ENCODE peak calls at places on chromosome 7, in ten cellular contexts. G, L, K, R, D, Q, O, A, H and C are unnamed samples.

GRCh38 chr7:2863461-2864066 is 19.5 kb upstream of the GNA12 start:
- DNase-seq in G (peak; percentile 98), L (peak; percentile 97), K (peak; percentile 97), R (no peak), D (peak; percentile 89), Q (peak; percentile 94), O (no peak), A (peak; percentile 97), H (peak; percentile 63), C (peak; percentile 77)

GRCh38 chr7:123259759-123260158 is 60.0 kb upstream of the SLC13A1 start:
- DNase-seq in G (no peak), L (no peak), K (no peak), R (no peak), D (no peak), Q (no peak), O (no peak), A (no peak), H (no peak), C (no peak)

GRCh38 chr7:92763636-92764423 is 72.5 kb downstream of the CDK6 start:
- DNase-seq in G (peak; percentile 91), L (peak; percentile 78), K (peak; percentile 81), R (peak; percentile 74), D (peak; percentile 63), Q (peak; percentile 27), O (peak; percentile 64), A (peak; percentile 89), H (peak; percentile 84), C (peak; percentile 84)

GRCh38 chr7:138549082-138549481 is 89.0 kb downstream of the TRIM24 start:
- DNase-seq in G (no peak), L (no peak), K (no peak), R (no peak), D (no peak), Q (peak; percentile 81), O (no peak), A (no peak), H (no peak), C (no peak)

GRCh38 chr7:106599343-106599698 is 61.6 kb downstream of the CCDC71L start:
- DNase-seq in G (no peak), L (no peak), K (no peak), R (no peak), D (no peak), Q (no peak), O (no peak), A (no peak), H (no peak), C (peak; percentile 39)

GRCh38 chr7:102431617-102432298 is 1.6 kb upstream of the ORAI2 start:
- DNase-seq in G (no peak), L (no peak), K (no peak), R (no peak), D (peak; percentile 29), Q (no peak), O (no peak), A (no peak), H (peak; percentile 41), C (peak; percentile 33)

GRCh38 chr7:124152859-124153692 is 120.2 kb upstream of the TMEM229A start:
- DNase-seq in G (peak; percentile 29), L (peak; percentile 24), K (peak; percentile 66), R (peak; percentile 33), D (peak; percentile 27), Q (peak; percentile 87), O (peak; percentile 30), A (peak; percentile 23), H (peak; percentile 61), C (no peak)

GRCh38 chr7:43646603-43647313 is 63.9 kb downstream of the STK17A start:
- DNase-seq in G (peak; percentile 70), L (peak; percentile 90), K (peak; percentile 60), R (no peak), D (no peak), Q (no peak), O (no peak), A (peak; percentile 59), H (no peak), C (no peak)

GRCh38 chr7:81743201-81743600 is 26.6 kb downstream of the HGF start:
- DNase-seq in G (no peak), L (no peak), K (no peak), R (no peak), D (no peak), Q (no peak), O (no peak), A (no peak), H (no peak), C (no peak)

GRCh38 chr7:37211097-37211496 is 237.6 kb downstream of the ELMO1 start:
- DNase-seq in G (peak; percentile 72), L (peak; percentile 57), K (peak; percentile 37), R (no peak), D (no peak), Q (no peak), O (no peak), A (peak; percentile 68), H (no peak), C (no peak)

GRCh38 chr7:114081606-114082425 is 163.0 kb upstream of the PPP1R3A start:
- DNase-seq in G (peak; percentile 57), L (peak; percentile 71), K (peak; percentile 70), R (no peak), D (peak; percentile 16), Q (peak; percentile 80), O (peak; percentile 47), A (peak; percentile 44), H (no peak), C (peak; percentile 74)

DNA sequence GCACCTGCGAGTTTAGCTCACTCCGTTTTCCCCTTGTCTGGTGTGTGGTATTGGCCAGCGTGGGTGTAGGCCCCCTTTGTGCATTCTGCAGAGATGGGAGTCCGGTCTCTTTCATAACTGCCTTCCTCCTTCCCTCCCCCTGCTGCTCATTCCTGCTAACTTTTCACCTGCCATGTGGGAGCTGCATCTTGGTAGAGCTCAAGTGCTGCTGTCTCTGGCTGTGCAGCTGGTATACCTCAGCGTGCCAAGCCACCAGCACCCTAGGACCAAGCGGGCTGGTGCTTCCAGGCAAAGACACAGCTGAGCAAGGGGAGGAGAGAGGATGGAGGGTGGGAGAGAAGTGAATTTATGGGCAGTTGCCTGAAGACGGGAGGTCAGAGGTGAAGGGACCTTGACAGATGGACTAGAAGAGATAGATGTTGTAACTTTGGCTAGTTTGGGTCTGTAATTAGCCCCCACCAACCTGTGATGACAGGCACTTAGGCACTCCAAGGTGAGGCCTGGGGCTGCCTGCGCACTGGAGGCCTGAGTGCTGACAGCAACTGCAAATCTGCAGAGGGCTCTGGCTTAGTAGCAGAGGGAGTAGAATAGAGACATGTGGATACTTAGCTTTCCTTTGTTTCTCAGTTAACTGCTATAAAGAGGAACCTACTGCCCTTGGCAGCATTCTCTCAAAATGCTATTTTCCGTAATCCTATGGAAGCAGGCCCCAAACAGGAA is 148.8 kb upstream of the AGK start:
- DNase-seq in G (no peak), L (no peak), K (no peak), R (no peak), D (no peak), Q (no peak), O (no peak), A (no peak), H (no peak), C (no peak)
- H3K9ac ChIP-seq in G (no peak overlapping the region), L (no peak overlapping the region), K (no peak overlapping the region), R (no peak overlapping the region), D (no peak overlapping the region), Q (no peak overlapping the region), O (no peak overlapping the region), A (no peak overlapping the region), H (no peak overlapping the region), C (no peak overlapping the region)

GRCh38 chr7:158856883-158857668 is 718 bp downstream of the DYNC2I1 start:
- DNase-seq in G (no peak), L (no peak), K (no peak), R (no peak), D (no peak), Q (peak; percentile 19), O (no peak), A (no peak), H (no peak), C (peak; percentile 21)
- H3K9ac ChIP-seq in G (peak overlapping the region; percentile 76), L (peak overlapping the region; percentile 82), K (peak overlapping the region; percentile 29), R (peak overlapping the region; percentile 65), D (peak overlapping the region; percentile 76), Q (peak overlapping the region; percentile 66), O (peak overlapping the region; percentile 22), A (peak overlapping the region; percentile 82), H (no peak overlapping the region), C (peak overlapping the region; percentile 67)

DNA sequence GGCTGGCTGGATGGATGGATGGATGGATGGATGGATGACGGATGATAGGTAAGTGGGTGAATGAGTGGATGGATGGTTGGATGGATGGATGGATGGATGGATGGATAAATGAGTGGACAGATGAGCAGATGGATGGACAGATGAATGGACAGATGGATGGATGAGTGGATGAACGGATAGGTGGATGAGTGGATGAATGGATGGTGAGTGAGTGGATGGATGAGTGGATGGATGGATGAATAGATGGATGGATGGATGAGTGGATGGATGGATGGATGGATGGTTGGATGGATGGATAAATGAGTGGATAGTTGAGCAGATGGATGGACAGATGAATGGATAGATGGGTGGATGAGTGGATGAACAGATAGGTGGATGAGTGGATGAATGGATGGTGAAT is 340.7 kb upstream of the AUTS2 start:
- DNase-seq in G (no peak), L (no peak), K (no peak), R (no peak), D (no peak), Q (no peak), O (no peak), A (no peak), H (no peak), C (no peak)
- H3K9ac ChIP-seq in G (no peak overlapping the region), L (no peak overlapping the region), K (no peak overlapping the region), R (no peak overlapping the region), D (no peak overlapping the region), Q (no peak overlapping the region), O (no peak overlapping the region), A (no peak overlapping the region), H (no peak overlapping the region), C (no peak overlapping the region)

GRCh38 chr7:111864291-111864976 is 302.1 kb upstream of the IMMP2L start:
- DNase-seq in G (peak; percentile 25), L (no peak), K (peak; percentile 62), R (no peak), D (no peak), Q (no peak), O (no peak), A (peak; percentile 16), H (no peak), C (no peak)

GRCh38 chr7:111855842-111856227 is 293.5 kb upstream of the IMMP2L start:
- DNase-seq in G (peak; percentile 22), L (peak; percentile 13), K (peak; percentile 59), R (no peak), D (no peak), Q (peak; percentile 26), O (peak; percentile 11), A (peak; percentile 4), H (no peak), C (no peak)

GRCh38 chr7:111858331-111858730 is 296.0 kb upstream of the IMMP2L start:
- DNase-seq in G (no peak), L (no peak), K (no peak), R (no peak), D (no peak), Q (no peak), O (no peak), A (no peak), H (no peak), C (no peak)

GRCh38 chr7:111863269-111863668 is 301.0 kb upstream of the IMMP2L start:
- DNase-seq in G (no peak), L (no peak), K (no peak), R (no peak), D (no peak), Q (no peak), O (no peak), A (no peak), H (no peak), C (no peak)

DNA sequence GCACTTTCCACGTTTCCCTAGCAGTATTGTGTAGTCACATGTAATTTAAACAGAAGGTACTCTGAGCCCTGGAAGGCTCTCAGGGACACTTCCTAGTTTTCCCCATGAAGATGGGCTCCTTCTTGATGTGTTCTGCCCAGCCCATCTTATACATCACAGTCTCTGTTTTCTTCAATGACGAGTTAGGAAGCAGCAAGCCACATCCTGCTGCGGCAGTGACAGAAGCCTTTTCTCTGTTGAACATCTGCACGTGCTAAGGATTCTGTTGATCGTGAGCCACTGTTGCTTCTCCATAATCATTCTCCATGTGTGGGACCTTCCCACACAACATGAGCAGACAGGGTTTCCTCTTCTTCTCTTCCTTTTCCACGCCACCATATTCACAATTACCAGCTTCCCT is 298.0 kb upstream of the IMMP2L start:
- DNase-seq in G (no peak), L (no peak), K (no peak), R (no peak), D (no peak), Q (no peak), O (no peak), A (no peak), H (no peak), C (no peak)
- H3K9ac ChIP-seq in G (no peak overlapping the region), L (no peak overlapping the region), K (no peak overlapping the region), R (no peak overlapping the region), D (no peak overlapping the region), Q (no peak overlapping the region), O (no peak overlapping the region), A (no peak overlapping the region), H (no peak overlapping the region), C (no peak overlapping the region)